ENCODE peak calls at places on chromosomes 3 and 15, in five cellular contexts. E is tibial artery, B is small intestine, R is NT2/D1, S is Peyer's patch. Z is an unnamed sample. For H3K4me1, the result is how much of the 10 kb centered on the place peaks cover.

GRCh38 chr15:52294881-52295420 is 653 bp downstream of the MYO5C start:
- DNase-seq in E (no peak), B (peak), R (no peak), S (peak), Z (peak)

GRCh38 chr3:144502398-144502797 is 530.8 kb downstream of the DIPK2A start:
- DNase-seq in E (no peak), R (no peak), B (no peak), S (no peak), Z (no peak)

GRCh38 chr3:53464424-53464823 is 30.0 kb upstream of the CACNA1D start:
- DNase-seq in R (no peak), B (peak), E (no peak), S (peak), Z (no peak)

GRCh38 chr3:151581046-151581445 is 120.2 kb upstream of the IGSF10 start:
- DNase-seq in S (no peak), B (no peak), R (no peak), E (no peak), Z (no peak)

GRCh38 chr3:195900426-195901355 is 7.7 kb downstream of the TNK2 start:
- DNase-seq in B (no peak), S (peak), R (no peak), E (no peak), Z (no peak)

GRCh38 chr15:68372291-68372811 is 59.6 kb downstream of the ITGA11 start:
- DNase-seq in B (no peak), R (peak), S (no peak), E (peak), Z (peak)

GRCh38 chr3:46912986-46913385 is 35.5 kb downstream of the PTH1R start:
- DNase-seq in B (no peak), E (peak), S (no peak), R (no peak), Z (no peak)

GRCh38 chr3:160200328-160200727 is 24.9 kb upstream of the C3orf80 start:
- DNase-seq in E (no peak), R (no peak), S (no peak), B (no peak), Z (no peak)

GRCh38 chr3:61674595-61674994 is 113.2 kb downstream of the PTPRG start:
- DNase-seq in S (no peak), E (no peak), R (no peak), B (no peak), Z (no peak)

GRCh38 chr15:71114887-71115566 is at the start of gene THSD4:
- DNase-seq in B (peak), S (peak), E (peak), R (peak), Z (peak)

GRCh38 chr15:27690290-27690689 is 408.8 kb downstream of the OCA2 start:
- DNase-seq in S (no peak), B (no peak), R (no peak), E (no peak), Z (peak)

GRCh38 chr15:89936051-89936792 is 23.5 kb upstream of the ARPIN start:
- DNase-seq in B (no peak), R (no peak), E (no peak), S (no peak), Z (no peak)

GRCh38 chr3:15032650-15033049 is 32.5 kb downstream of the MRPS25 start:
- DNase-seq in R (no peak), B (no peak), E (no peak), S (no peak), Z (no peak)

GRCh38 chr3:193869221-193870201 is 266.4 kb upstream of the HES1 start:
- DNase-seq in B (peak), R (peak), S (no peak), E (peak), Z (peak)

GRCh38 chr3:84968701-84969235 is 10.0 kb downstream of the CADM2 start:
- DNase-seq in R (no peak), E (no peak), S (no peak), B (no peak), Z (no peak)

GRCh38 chr3:128487813-128488635 is 5.0 kb downstream of the GATA2 start:
- DNase-seq in R (peak), S (peak), B (peak), E (peak), Z (peak)

GRCh38 chr3:18237251-18238005 is 187.7 kb downstream of the SATB1 start:
- DNase-seq in B (no peak), E (no peak), R (no peak), S (no peak), Z (no peak)

GRCh38 chr3:189049458-189050231 is 122.1 kb upstream of the TPRG1 start:
- DNase-seq in E (no peak), B (peak), S (no peak), R (no peak), Z (peak)

GRCh38 chr3:4866841-4867240 is 112.4 kb upstream of the BHLHE40 start:
- DNase-seq in E (no peak), S (no peak), B (peak), R (no peak), Z (no peak)

GRCh38 chr15:26697913-26698312 is 75.0 kb downstream of the GABRB3 start:
- DNase-seq in E (no peak), B (no peak), R (no peak), S (no peak), Z (no peak)

GRCh38 chr3:170585937-170586310 is at the start of gene SLC7A14:
- DNase-seq in S (no peak), R (peak), B (no peak), E (no peak), Z (peak)

GRCh38 chr3:64687781-64688515 is at the start of gene ADAMTS9:
- DNase-seq in B (peak), R (no peak), E (peak), S (peak), Z (peak)

DNA sequence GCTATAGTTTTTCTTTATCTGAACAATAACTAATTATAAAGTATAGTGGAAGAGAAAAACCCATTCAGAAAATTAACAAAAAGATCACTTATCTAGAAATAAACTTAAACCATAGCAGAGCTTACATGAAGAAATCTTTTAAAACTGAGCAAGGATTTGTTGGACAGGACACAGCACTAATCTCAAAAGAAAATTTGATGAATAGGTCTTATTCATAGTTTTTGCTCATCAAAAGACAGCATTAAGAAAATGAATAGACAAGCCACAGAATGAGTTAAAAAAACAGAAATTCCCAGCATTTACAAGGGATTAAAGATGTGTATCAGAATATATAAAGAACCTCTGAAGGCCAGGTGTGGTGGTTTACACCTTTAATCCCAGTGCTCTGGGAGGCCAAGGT is 29.5 kb downstream of the PIK3CA start:
- DNase-seq in E (no peak), B (no peak), S (no peak), R (no peak), Z (no peak)
- H3K4me1 ChIP-seq in E (under half), B (under half), S (under half), R (under half), Z (under half)

GRCh38 chr15:98958918-98959639 is 48.5 kb downstream of the PGPEP1L start:
- DNase-seq in B (no peak), R (no peak), S (peak), E (no peak), Z (no peak)
- H3K4me3 ChIP-seq in B (no peak), R (no peak), S (no peak), E (no peak), Z (no peak)

GRCh38 chr15:84603630-84604379 is 3.0 kb downstream of the ZSCAN2 start:
- DNase-seq in E (no peak), S (no peak), R (peak), B (no peak), Z (peak)
- H3K4me1 ChIP-seq in E (under half), S (under half), R (under half), B (under half), Z (under half)

GRCh38 chr3:43388188-43388587 is 101.8 kb downstream of the SNRK start:
- DNase-seq in B (no peak), S (no peak), R (no peak), E (no peak), Z (no peak)

GRCh38 chr3:43388909-43389308 is 102.6 kb downstream of the SNRK start:
- DNase-seq in S (no peak), E (no peak), R (no peak), B (no peak), Z (no peak)

GRCh38 chr3:43389388-43390254 is 103.3 kb downstream of the SNRK start:
- DNase-seq in R (no peak), S (no peak), E (no peak), B (peak), Z (no peak)

GRCh38 chr3:43391621-43392020 is 105.3 kb downstream of the SNRK start:
- DNase-seq in R (no peak), E (no peak), S (no peak), B (no peak), Z (no peak)

GRCh38 chr3:43390255-43390588 is 103.9 kb downstream of the SNRK start:
- DNase-seq in E (no peak), R (no peak), B (no peak), S (no peak), Z (no peak)
- H3K4me3 ChIP-seq in E (no peak), R (no peak), B (no peak), S (no peak), Z (no peak)

GRCh38 chr3:178236555-178237277 is 299.5 kb upstream of the KCNMB2 start:
- DNase-seq in E (no peak), B (no peak), R (no peak), S (no peak), Z (no peak)

GRCh38 chr3:178233371-178233770 is 302.9 kb upstream of the KCNMB2 start:
- DNase-seq in E (no peak), R (no peak), S (no peak), B (no peak), Z (no peak)

DNA sequence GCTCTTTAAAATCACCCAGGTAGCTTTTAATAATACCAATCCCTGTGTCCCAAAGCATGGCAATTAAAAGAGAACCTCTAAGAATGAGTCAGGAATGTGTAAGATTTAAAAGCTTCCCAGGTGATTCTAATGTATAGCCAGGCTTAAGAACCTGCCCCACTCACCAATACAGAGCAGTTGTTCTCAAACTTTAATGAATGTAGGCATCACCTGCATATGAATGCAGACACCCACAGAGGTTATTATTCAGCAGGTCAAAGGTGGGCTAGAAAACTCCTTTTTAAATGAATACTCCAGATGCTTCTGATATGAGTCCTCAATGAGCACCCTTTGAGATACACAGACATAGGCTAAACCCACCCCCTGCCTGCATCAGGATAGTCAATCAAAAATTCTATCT is 298.1 kb upstream of the KCNMB2 start:
- DNase-seq in S (no peak), B (no peak), E (no peak), R (peak), Z (peak)
- H3K4me1 ChIP-seq in S (under half), B (under half), E (under half), R (under half), Z (under half)